ENCODE peak calls at places on chromosome 19, in six cellular contexts. Q is astrocyte of the spinal cord; S is HCT116; W is AG10803; Y is CD8-positive, alpha-beta T cell; N is colonic mucosa. F is an unnamed sample.

GRCh38 chr19:35116085-35116801 is 620 bp downstream of the FXYD3 start:
- DNase-seq in Q (no peak), S (no peak), W (no peak), Y (no peak), N (peak; percentile 86), F (no peak)

GRCh38 chr19:41225238-41226052 is 6.4 kb downstream of the AXL start:
- DNase-seq in Q (peak; percentile 98), S (peak; percentile 97), W (peak; percentile 100), Y (peak; percentile 40), N (peak; percentile 47), F (peak; percentile 98)

GRCh38 chr19:940591-941291 is 14.9 kb downstream of the ARID3A start:
- DNase-seq in Q (peak; percentile 60), S (no peak), W (no peak), Y (peak; percentile 87), N (peak; percentile 77), F (no peak)

GRCh38 chr19:47039239-47039874 is 9.1 kb downstream of the TMEM160 start:
- DNase-seq in Q (no peak), S (no peak), W (no peak), Y (no peak), N (no peak), F (no peak)

GRCh38 chr19:57110592-57111328 is 9.0 kb upstream of the USP29 start:
- DNase-seq in Q (no peak), S (no peak), W (no peak), Y (no peak), N (no peak), F (no peak)

GRCh38 chr19:16285769-16286564 is 38.7 kb upstream of the KLF2 start:
- DNase-seq in Q (peak; percentile 29), S (no peak), W (no peak), Y (no peak), N (no peak), F (no peak)

GRCh38 chr19:39112338-39112890 is 13.2 kb upstream of the PAK4 start:
- DNase-seq in Q (no peak), S (peak; percentile 62), W (no peak), Y (no peak), N (no peak), F (no peak)

GRCh38 chr19:44072543-44073401 is 813 bp downstream of the ZNF284 start:
- DNase-seq in Q (no peak), S (no peak), W (no peak), Y (no peak), N (peak; percentile 24), F (no peak)

GRCh38 chr19:41940443-41941409 is 12.5 kb upstream of the ERFL start:
- DNase-seq in Q (no peak), S (no peak), W (no peak), Y (no peak), N (no peak), F (no peak)

GRCh38 chr19:37114001-37114400 is 35.8 kb downstream of the ZNF420 start:
- DNase-seq in Q (no peak), S (no peak), W (no peak), Y (no peak), N (no peak), F (no peak)

GRCh38 chr19:283395-283794 is 7.8 kb downstream of the PLPP2 start:
- DNase-seq in Q (no peak), S (no peak), W (no peak), Y (no peak), N (no peak), F (no peak)

GRCh38 chr19:52214241-52214640 is 24.4 kb downstream of the PPP2R1A start:
- DNase-seq in Q (no peak), S (no peak), W (peak; percentile 16), Y (no peak), N (no peak), F (no peak)

GRCh38 chr19:4559569-4559968 is at the start of gene SEMA6B:
- DNase-seq in Q (no peak), S (no peak), W (no peak), Y (no peak), N (no peak), F (no peak)

GRCh38 chr19:38658462-38659306 is 11.2 kb downstream of the ACTN4 start:
- DNase-seq in Q (peak; percentile 100), S (peak; percentile 83), W (peak; percentile 100), Y (no peak), N (peak; percentile 70), F (peak; percentile 98)

GRCh38 chr19:5181331-5181730 is 159.3 kb downstream of the PTPRS start:
- DNase-seq in Q (no peak), S (no peak), W (no peak), Y (no peak), N (no peak), F (no peak)

GRCh38 chr19:19276851-19277250 is 3.8 kb upstream of the TM6SF2 start:
- DNase-seq in Q (no peak), S (no peak), W (no peak), Y (no peak), N (no peak), F (no peak)

GRCh38 chr19:13999085-13999484 is 7.0 kb downstream of the RFX1 start:
- DNase-seq in Q (no peak), S (no peak), W (no peak), Y (no peak), N (no peak), F (no peak)

GRCh38 chr19:28010656-28011055 is 1202.3 kb downstream of the UQCRFS1 start:
- DNase-seq in Q (no peak), S (no peak), W (no peak), Y (no peak), N (no peak), F (no peak)

GRCh38 chr19:11457115-11457514 is 21.7 kb downstream of the PRKCSH start:
- DNase-seq in Q (no peak), S (no peak), W (no peak), Y (no peak), N (no peak), F (no peak)

GRCh38 chr19:54692294-54692615 is 29.5 kb downstream of the LILRB4 start:
- DNase-seq in Q (no peak), S (no peak), W (no peak), Y (no peak), N (no peak), F (no peak)

GRCh38 chr19:54694648-54695047 is 29.6 kb upstream of the KIR3DL3 start:
- DNase-seq in Q (no peak), S (no peak), W (no peak), Y (no peak), N (no peak), F (no peak)

GRCh38 chr19:54696117-54696548 is 28.1 kb upstream of the KIR3DL3 start:
- DNase-seq in Q (no peak), S (no peak), W (no peak), Y (no peak), N (no peak), F (no peak)

GRCh38 chr19:54691582-54692293 is 29.0 kb downstream of the LILRB4 start:
- DNase-seq in Q (no peak), S (no peak), W (no peak), Y (no peak), N (no peak), F (no peak)

GRCh38 chr19:54696766-54697165 is 27.5 kb upstream of the KIR3DL3 start:
- DNase-seq in Q (no peak), S (no peak), W (no peak), Y (no peak), N (no peak), F (no peak)
- H3K4me3 ChIP-seq in Q (no peak overlapping the region), S (no peak overlapping the region), W (no peak overlapping the region), Y (no peak overlapping the region), N (no peak overlapping the region), F (no peak overlapping the region)

GRCh38 chr19:10074153-10074552 is 12.0 kb upstream of the SHFL start:
- DNase-seq in Q (no peak), S (peak; percentile 40), W (no peak), Y (peak; percentile 44), N (peak; percentile 28), F (no peak)
- TF ChIP-seq CTCF in Q (peak; percentile 30), S (peak; percentile 45), W (no peak), Y (peak; percentile 52), N (no peak), F (peak; percentile 54)

GRCh38 chr19:8208119-8208709 is 956 bp upstream of the CERS4 start:
- DNase-seq in Q (no peak), S (no peak), W (no peak), Y (no peak), N (no peak), F (no peak)
- H3K4me3 ChIP-seq in Q (no peak overlapping the region), S (peak overlapping the region; percentile 46), W (no peak overlapping the region), Y (peak overlapping the region; percentile 53), N (peak overlapping the region; percentile 63), F (peak overlapping the region; percentile 22)

GRCh38 chr19:40143612-40144011 is 47.6 kb upstream of the MAP3K10 start:
- DNase-seq in Q (no peak), S (no peak), W (peak; percentile 38), Y (peak; percentile 29), N (no peak), F (peak; percentile 15)

GRCh38 chr19:40136818-40137217 is 46.1 kb upstream of the ZNF780A start:
- DNase-seq in Q (no peak), S (no peak), W (no peak), Y (no peak), N (no peak), F (no peak)

GRCh38 chr19:40141546-40141945 is 49.7 kb upstream of the MAP3K10 start:
- DNase-seq in Q (no peak), S (no peak), W (no peak), Y (no peak), N (no peak), F (no peak)

GRCh38 chr19:40144151-40144550 is 47.1 kb upstream of the MAP3K10 start:
- DNase-seq in Q (no peak), S (no peak), W (no peak), Y (peak; percentile 20), N (no peak), F (no peak)

DNA sequence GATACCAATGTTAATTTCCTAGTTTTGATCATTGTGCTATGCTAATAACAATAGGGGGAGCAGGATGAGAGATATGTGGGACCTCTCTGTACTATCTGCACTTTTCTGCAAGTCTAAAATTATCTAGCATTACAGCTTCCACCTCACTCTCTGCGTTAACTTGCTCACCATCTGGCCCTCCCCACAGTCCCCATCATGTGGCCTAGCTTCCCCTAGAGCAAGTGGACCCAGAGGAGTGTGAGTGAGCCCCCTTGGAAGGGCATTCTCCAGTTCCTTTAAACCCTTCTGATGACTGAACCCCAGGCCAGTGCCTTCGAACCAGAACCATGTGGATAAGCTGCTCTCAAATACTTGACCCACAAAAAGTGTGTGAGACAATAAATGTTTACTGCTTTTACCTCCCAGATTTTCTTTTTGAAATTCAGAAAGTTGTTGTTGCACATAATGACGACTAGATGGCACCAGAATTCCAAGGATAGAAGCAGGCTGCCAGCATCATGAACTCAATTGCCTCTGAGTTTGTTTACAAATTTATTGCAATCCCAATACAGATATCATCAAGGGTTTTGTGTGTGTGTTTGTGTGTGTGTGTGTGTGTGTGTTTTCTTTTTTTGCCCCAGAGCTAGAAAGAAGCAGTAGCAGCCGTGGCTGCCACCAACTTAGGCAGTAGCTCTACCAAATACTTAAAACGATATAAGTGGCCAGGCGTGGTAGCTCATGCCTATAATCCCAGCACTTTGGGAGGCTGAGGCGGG is 49.0 kb upstream of the ZNF780A start:
- DNase-seq in Q (peak; percentile 41), S (peak; percentile 48), W (peak; percentile 59), Y (peak; percentile 14), N (no peak), F (peak; percentile 12)
- TF ChIP-seq CTCF in Q (peak; percentile 58), S (peak; percentile 91), W (peak; percentile 85), Y (peak; percentile 71), N (peak; percentile 55), F (peak; percentile 57)

DNA sequence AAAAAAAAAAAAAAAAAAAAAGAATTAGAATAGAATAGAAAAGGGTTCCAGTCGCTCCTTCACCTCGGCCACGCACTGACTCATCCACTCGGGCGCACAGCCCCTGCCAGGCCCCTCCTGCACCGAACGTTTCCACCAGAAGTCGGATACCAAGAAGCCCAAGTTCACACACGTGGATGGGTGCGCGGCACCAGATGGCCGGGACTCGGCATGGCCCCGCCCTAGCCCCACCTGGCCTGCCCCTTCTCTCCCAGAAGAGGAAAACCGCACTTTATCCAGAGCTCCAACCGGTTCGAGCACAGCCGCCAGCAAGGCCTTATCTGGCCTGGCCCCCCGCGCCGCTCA is 5.9 kb downstream of the PRR36 start:
- DNase-seq in Q (no peak), S (no peak), W (no peak), Y (peak; percentile 33), N (no peak), F (no peak)
- H3K4me3 ChIP-seq in Q (no peak overlapping the region), S (peak overlapping the region; percentile 58), W (no peak overlapping the region), Y (peak overlapping the region; percentile 61), N (peak overlapping the region; percentile 56), F (peak overlapping the region; percentile 31)